ENCODE peak calls at places on chromosomes 5 and 9, in nine cellular contexts. L, R, H, B, Y, E, N, F and V are unnamed samples.

GRCh38 chr5:137733011-137733410 is 2.9 kb downstream of the KLHL3 start:
- DNase-seq in L (no peak), R (no peak), H (no peak), B (no peak), Y (no peak), E (no peak), N (no peak), F (no peak), V (no peak)

GRCh38 chr5:154520861-154521453 is 42.9 kb upstream of the HAND1 start:
- DNase-seq in L (no peak), R (peak), H (no peak), B (no peak), Y (no peak), E (no peak), N (no peak), F (peak), V (no peak)

GRCh38 chr9:31799953-31800609 is 584.4 kb upstream of the ACO1 start:
- DNase-seq in L (no peak), R (no peak), H (no peak), B (no peak), Y (no peak), E (no peak), N (no peak), F (peak), V (no peak)

GRCh38 chr5:83368317-83368716 is 103.2 kb upstream of the VCAN start:
- DNase-seq in L (no peak), R (no peak), H (no peak), B (no peak), Y (no peak), E (no peak), N (no peak), F (peak), V (no peak)

GRCh38 chr5:157126-157715 is 34.1 kb upstream of the LRRC14B start:
- DNase-seq in L (no peak), R (no peak), H (no peak), B (no peak), Y (peak), E (no peak), N (no peak), F (no peak), V (no peak)

GRCh38 chr9:90546200-90546599 is 96.4 kb downstream of the DIRAS2 start:
- DNase-seq in L (no peak), R (no peak), H (peak), B (no peak), Y (no peak), E (no peak), N (no peak), F (peak), V (no peak)

GRCh38 chr5:72223371-72223770 is 96.7 kb downstream of the MRPS27 start:
- DNase-seq in L (no peak), R (no peak), H (no peak), B (no peak), Y (no peak), E (no peak), N (no peak), F (no peak), V (no peak)

GRCh38 chr9:83706703-83707517 is 848 bp downstream of the UBQLN1 start:
- DNase-seq in L (peak), R (peak), H (peak), B (peak), Y (peak), E (peak), N (peak), F (peak), V (peak)

GRCh38 chr5:54601393-54601792 is 83.8 kb downstream of the SNX18 start:
- DNase-seq in L (no peak), R (no peak), H (no peak), B (no peak), Y (no peak), E (no peak), N (no peak), F (no peak), V (no peak)

GRCh38 chr5:154646841-154647759 is 108.1 kb upstream of the LARP1 start:
- DNase-seq in L (peak), R (peak), H (peak), B (no peak), Y (no peak), E (peak), N (no peak), F (peak), V (no peak)

GRCh38 chr5:21685536-21685935 is 1167.6 kb downstream of the CDH12 start:
- DNase-seq in L (no peak), R (no peak), H (no peak), B (no peak), Y (no peak), E (no peak), N (no peak), F (peak), V (no peak)

GRCh38 chr5:143648696-143649095 is 163.3 kb upstream of the HMHB1 start:
- DNase-seq in L (no peak), R (no peak), H (no peak), B (no peak), Y (no peak), E (no peak), N (no peak), F (no peak), V (no peak)

GRCh38 chr5:122943050-122943698 is 93.4 kb downstream of the PPIC start:
- DNase-seq in L (no peak), R (no peak), H (no peak), B (no peak), Y (no peak), E (no peak), N (no peak), F (no peak), V (no peak)

GRCh38 chr9:38164659-38165221 is 95.7 kb upstream of the SHB start:
- DNase-seq in L (no peak), R (no peak), H (no peak), B (no peak), Y (no peak), E (no peak), N (no peak), F (no peak), V (no peak)

GRCh38 chr5:110356687-110357086 is 369.8 kb downstream of the TMEM232 start:
- DNase-seq in L (no peak), R (no peak), H (no peak), B (no peak), Y (no peak), E (no peak), N (no peak), F (no peak), V (no peak)

GRCh38 chr5:55437859-55438206 is 96.9 kb downstream of the PLPP1 start:
- DNase-seq in L (no peak), R (no peak), H (no peak), B (no peak), Y (no peak), E (no peak), N (no peak), F (no peak), V (no peak)

GRCh38 chr5:69450116-69450515 is 35.2 kb downstream of the MARVELD2 start:
- DNase-seq in L (no peak), R (no peak), H (no peak), B (no peak), Y (no peak), E (no peak), N (no peak), F (peak), V (no peak)

GRCh38 chr5:64592942-64593341 is 87.1 kb downstream of the RGS7BP start:
- DNase-seq in L (no peak), R (no peak), H (no peak), B (no peak), Y (no peak), E (no peak), N (no peak), F (no peak), V (no peak)

GRCh38 chr9:4787876-4788275 is 4.9 kb upstream of the RCL1 start:
- DNase-seq in L (no peak), R (no peak), H (no peak), B (no peak), Y (no peak), E (no peak), N (no peak), F (no peak), V (no peak)

GRCh38 chr5:139523635-139524445 is 37.3 kb upstream of the UBE2D2 start:
- DNase-seq in L (no peak), R (no peak), H (no peak), B (no peak), Y (no peak), E (no peak), N (no peak), F (no peak), V (no peak)

GRCh38 chr5:58185397-58186195 is 274.3 kb downstream of the PLK2 start:
- DNase-seq in L (no peak), R (no peak), H (no peak), B (no peak), Y (no peak), E (no peak), N (no peak), F (no peak), V (no peak)

GRCh38 chr5:43078956-43079355 is 38.8 kb upstream of the ANXA2R start:
- DNase-seq in L (no peak), R (no peak), H (no peak), B (no peak), Y (no peak), E (no peak), N (no peak), F (peak), V (no peak)

GRCh38 chr9:75086443-75087278 is 1.3 kb downstream of the NMRK1 start:
- DNase-seq in L (no peak), R (peak), H (peak), B (no peak), Y (no peak), E (peak), N (no peak), F (peak), V (no peak)

GRCh38 chr9:5947912-5948311 is 57.2 kb downstream of the MLANA start:
- DNase-seq in L (no peak), R (no peak), H (no peak), B (no peak), Y (no peak), E (no peak), N (no peak), F (no peak), V (no peak)

GRCh38 chr5:142772766-142773293 is 2.7 kb downstream of the ARHGAP26 start:
- DNase-seq in L (no peak), R (no peak), H (no peak), B (no peak), Y (no peak), E (no peak), N (no peak), F (no peak), V (no peak)

GRCh38 chr9:108430655-108431054 is 425.1 kb downstream of the ACTL7B start:
- DNase-seq in L (no peak), R (no peak), H (no peak), B (no peak), Y (no peak), E (no peak), N (no peak), F (no peak), V (no peak)

GRCh38 chr5:127892467-127893207 is 189.4 kb downstream of the CCDC192 start:
- DNase-seq in L (no peak), R (no peak), H (no peak), B (no peak), Y (no peak), E (no peak), N (no peak), F (peak), V (peak)

GRCh38 chr9:69168709-69169217 is 5.3 kb upstream of the TJP2 start:
- DNase-seq in L (no peak), R (no peak), H (no peak), B (no peak), Y (no peak), E (no peak), N (no peak), F (peak), V (peak)

GRCh38 chr5:1466631-1467265 is 21.5 kb upstream of the SLC6A3 start:
- DNase-seq in L (no peak), R (no peak), H (no peak), B (peak), Y (no peak), E (no peak), N (no peak), F (no peak), V (no peak)

DNA sequence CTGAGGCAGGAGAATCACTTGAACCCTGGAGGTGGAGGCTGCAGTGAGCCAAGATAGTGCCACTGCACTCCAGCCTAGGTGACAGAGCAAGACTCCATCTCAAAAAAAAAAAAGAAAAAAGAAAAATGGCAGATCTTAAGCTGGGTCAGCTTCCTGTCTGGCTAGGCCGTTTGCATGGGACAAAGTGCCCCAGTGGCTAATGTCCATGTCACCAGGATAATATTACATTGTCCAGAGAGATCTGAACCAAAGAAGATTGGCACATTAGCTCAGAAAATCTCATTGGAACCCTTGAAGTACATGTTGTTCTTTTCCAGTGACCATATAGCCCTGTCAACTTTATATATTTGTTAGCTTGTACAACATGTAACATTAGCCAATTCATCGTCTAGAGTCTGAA is 59.2 kb upstream of the DAB2IP start:
- DNase-seq in L (no peak), R (no peak), H (no peak), B (no peak), Y (no peak), E (no peak), N (no peak), F (no peak), V (no peak)
- H3K27ac ChIP-seq in L (no peak), R (no peak), H (no peak), B (no peak), Y (no peak), E (no peak), N (no peak), F (no peak), V (no peak)

GRCh38 chr5:37834542-37835399 is 5.1 kb downstream of the GDNF start:
- DNase-seq in L (no peak), R (no peak), H (no peak), B (no peak), Y (no peak), E (no peak), N (no peak), F (no peak), V (no peak)
- H3K27ac ChIP-seq in L (no peak), R (no peak), H (peak), B (no peak), Y (no peak), E (no peak), N (no peak), F (no peak), V (no peak)

GRCh38 chr9:133346021-133346713 is 1.8 kb downstream of the MED22 start:
- DNase-seq in L (no peak), R (no peak), H (peak), B (no peak), Y (no peak), E (no peak), N (no peak), F (no peak), V (no peak)
- H3K27ac ChIP-seq in L (no peak), R (peak), H (peak), B (peak), Y (no peak), E (peak), N (no peak), F (peak), V (no peak)

GRCh38 chr9:116166713-116167112 is 13.1 kb downstream of the PAPPA start:
- DNase-seq in L (no peak), R (no peak), H (no peak), B (no peak), Y (no peak), E (no peak), N (no peak), F (no peak), V (no peak)
- H3K27ac ChIP-seq in L (no peak), R (no peak), H (peak), B (no peak), Y (no peak), E (no peak), N (no peak), F (no peak), V (no peak)

DNA sequence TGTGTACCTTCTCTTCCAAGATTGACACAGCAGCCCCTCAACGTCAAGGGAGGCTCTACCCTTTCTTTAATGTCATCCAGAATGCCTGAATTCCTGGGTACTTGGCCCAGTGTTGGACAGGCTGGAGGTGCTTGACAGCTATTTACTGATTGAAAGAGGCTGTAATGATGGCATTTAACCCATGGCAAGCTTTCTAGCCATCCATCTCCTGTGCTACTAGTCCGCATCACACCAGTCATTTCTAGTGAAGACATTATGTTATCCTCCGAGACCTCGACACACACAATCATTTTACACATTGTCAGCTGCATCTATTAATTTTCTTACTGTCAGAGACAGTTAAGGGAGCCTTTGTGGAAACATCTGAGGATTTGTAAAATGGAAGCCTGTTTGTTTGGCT is 149.3 kb upstream of the FSTL4 start:
- DNase-seq in L (no peak), R (no peak), H (no peak), B (no peak), Y (peak), E (no peak), N (no peak), F (no peak), V (no peak)
- H3K27ac ChIP-seq in L (no peak), R (no peak), H (no peak), B (no peak), Y (no peak), E (no peak), N (no peak), F (no peak), V (no peak)

GRCh38 chr9:120628207-120628924 is 48.4 kb upstream of the CDK5RAP2 start:
- DNase-seq in L (no peak), R (no peak), H (no peak), B (no peak), Y (no peak), E (no peak), N (no peak), F (no peak), V (no peak)

GRCh38 chr9:120627073-120627472 is 47.1 kb upstream of the CDK5RAP2 start:
- DNase-seq in L (no peak), R (no peak), H (no peak), B (no peak), Y (no peak), E (no peak), N (no peak), F (no peak), V (no peak)

GRCh38 chr9:120625222-120625621 is 45.3 kb upstream of the CDK5RAP2 start:
- DNase-seq in L (no peak), R (no peak), H (no peak), B (no peak), Y (no peak), E (no peak), N (no peak), F (peak), V (no peak)

GRCh38 chr9:120622790-120623189 is 42.8 kb upstream of the CDK5RAP2 start:
- DNase-seq in L (no peak), R (no peak), H (no peak), B (no peak), Y (no peak), E (no peak), N (no peak), F (no peak), V (no peak)

DNA sequence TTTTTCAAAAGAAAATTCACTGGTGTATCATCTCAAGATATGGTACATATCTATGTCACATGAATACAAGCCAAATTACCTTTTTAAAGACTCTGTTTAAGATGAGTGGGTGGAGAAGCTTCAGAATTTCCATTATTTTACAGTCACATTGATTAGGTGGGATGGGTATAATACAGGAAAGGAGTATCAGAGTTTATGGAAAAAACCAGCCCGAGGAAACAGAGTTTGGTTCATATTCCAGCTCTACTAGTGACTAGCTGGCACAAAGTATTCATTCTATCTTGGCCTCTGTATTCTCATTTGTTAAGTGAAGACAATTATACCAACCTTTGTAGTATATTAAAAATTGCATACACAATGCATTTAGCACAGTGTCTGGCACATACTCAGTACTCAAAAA is 46.5 kb upstream of the CDK5RAP2 start:
- DNase-seq in L (no peak), R (no peak), H (no peak), B (no peak), Y (no peak), E (no peak), N (no peak), F (no peak), V (no peak)
- H3K27ac ChIP-seq in L (no peak), R (no peak), H (no peak), B (no peak), Y (no peak), E (no peak), N (no peak), F (no peak), V (no peak)

GRCh38 chr9:94967481-94967880 is 241.0 kb downstream of the AOPEP start:
- DNase-seq in L (no peak), R (no peak), H (no peak), B (no peak), Y (no peak), E (no peak), N (no peak), F (no peak), V (no peak)
- H3K27ac ChIP-seq in L (no peak), R (no peak), H (no peak), B (no peak), Y (no peak), E (no peak), N (no peak), F (no peak), V (no peak)